ENCODE peak calls at places on chromosomes 13 and 19, in seven cellular contexts. One of them, this sample, is unnamed.

GRCh38 chr19:55253842-55254624 is 4.8 kb downstream of the PPP6R1 start:
- DNase-seq in NCI-H2029: peak; percentile 33
- DNase-seq in T-helper 2 cell: peak; percentile 42
- DNase-seq in head of caudate nucleus: no peak
- DNase-seq in RWPE1: no peak
- DNase-seq in HCT116: no peak
- DNase-seq in NCI-H1092 treated with DMSO at 0.1 percent for 48 hours: peak; percentile 11
- DNase-seq in this sample: peak; percentile 27

GRCh38 chr13:104204177-104204576 is 1138.0 kb upstream of the SLC10A2 start:
- DNase-seq in HCT116: no peak
- DNase-seq in NCI-H1092 treated with DMSO at 0.1 percent for 48 hours: no peak
- DNase-seq in NCI-H2029: no peak
- DNase-seq in RWPE1: no peak
- DNase-seq in T-helper 2 cell: no peak
- DNase-seq in head of caudate nucleus: no peak
- DNase-seq in this sample: no peak

GRCh38 chr19:31099470-31100190 is 249.6 kb downstream of the TSHZ3 start:
- DNase-seq in head of caudate nucleus: no peak
- DNase-seq in NCI-H1092 treated with DMSO at 0.1 percent for 48 hours: no peak
- DNase-seq in HCT116: no peak
- DNase-seq in NCI-H2029: no peak
- DNase-seq in T-helper 2 cell: no peak
- DNase-seq in RWPE1: no peak
- DNase-seq in this sample: no peak

GRCh38 chr13:23378009-23378632 is 55.4 kb downstream of the SACS start:
- DNase-seq in T-helper 2 cell: peak; percentile 18
- DNase-seq in head of caudate nucleus: no peak
- DNase-seq in HCT116: no peak
- DNase-seq in NCI-H1092 treated with DMSO at 0.1 percent for 48 hours: no peak
- DNase-seq in NCI-H2029: no peak
- DNase-seq in RWPE1: peak; percentile 89
- DNase-seq in this sample: peak; percentile 25

GRCh38 chr19:29491491-29491890 is 34.3 kb upstream of the VSTM2B start:
- DNase-seq in T-helper 2 cell: no peak
- DNase-seq in head of caudate nucleus: no peak
- DNase-seq in NCI-H1092 treated with DMSO at 0.1 percent for 48 hours: no peak
- DNase-seq in HCT116: no peak
- DNase-seq in NCI-H2029: no peak
- DNase-seq in RWPE1: no peak
- DNase-seq in this sample: no peak

GRCh38 chr13:109330941-109331340 is 455.4 kb downstream of the IRS2 start:
- DNase-seq in head of caudate nucleus: no peak
- DNase-seq in NCI-H1092 treated with DMSO at 0.1 percent for 48 hours: no peak
- DNase-seq in NCI-H2029: no peak
- DNase-seq in RWPE1: no peak
- DNase-seq in HCT116: no peak
- DNase-seq in T-helper 2 cell: no peak
- DNase-seq in this sample: no peak

GRCh38 chr13:50340566-50341287 is 325.5 kb downstream of the KCNRG start:
- DNase-seq in HCT116: no peak
- DNase-seq in head of caudate nucleus: no peak
- DNase-seq in RWPE1: no peak
- DNase-seq in NCI-H2029: no peak
- DNase-seq in NCI-H1092 treated with DMSO at 0.1 percent for 48 hours: no peak
- DNase-seq in T-helper 2 cell: no peak
- DNase-seq in this sample: no peak

GRCh38 chr13:64959276-64959675 is 2270.9 kb downstream of the PCDH9 start:
- DNase-seq in RWPE1: no peak
- DNase-seq in NCI-H1092 treated with DMSO at 0.1 percent for 48 hours: no peak
- DNase-seq in head of caudate nucleus: no peak
- DNase-seq in HCT116: no peak
- DNase-seq in NCI-H2029: no peak
- DNase-seq in T-helper 2 cell: no peak
- DNase-seq in this sample: no peak

GRCh38 chr13:80196756-80197155 is 144.2 kb downstream of the SPRY2 start:
- DNase-seq in NCI-H2029: no peak
- DNase-seq in head of caudate nucleus: no peak
- DNase-seq in NCI-H1092 treated with DMSO at 0.1 percent for 48 hours: no peak
- DNase-seq in T-helper 2 cell: no peak
- DNase-seq in HCT116: no peak
- DNase-seq in RWPE1: no peak
- DNase-seq in this sample: no peak

GRCh38 chr19:1065606-1066109 is 1.3 kb upstream of the ARHGAP45 start:
- DNase-seq in HCT116: peak; percentile 68
- DNase-seq in NCI-H1092 treated with DMSO at 0.1 percent for 48 hours: no peak
- DNase-seq in RWPE1: no peak
- DNase-seq in head of caudate nucleus: no peak
- DNase-seq in T-helper 2 cell: no peak
- DNase-seq in NCI-H2029: no peak
- DNase-seq in this sample: peak; percentile 81

GRCh38 chr19:50830266-50831025 is 2.9 kb downstream of the KLK15 start:
- DNase-seq in HCT116: no peak
- DNase-seq in NCI-H1092 treated with DMSO at 0.1 percent for 48 hours: no peak
- DNase-seq in RWPE1: no peak
- DNase-seq in T-helper 2 cell: no peak
- DNase-seq in NCI-H2029: no peak
- DNase-seq in head of caudate nucleus: no peak
- DNase-seq in this sample: no peak

GRCh38 chr19:1019616-1019961 is 1.3 kb downstream of the TMEM259 start:
- DNase-seq in NCI-H1092 treated with DMSO at 0.1 percent for 48 hours: no peak
- DNase-seq in HCT116: no peak
- DNase-seq in RWPE1: no peak
- DNase-seq in NCI-H2029: no peak
- DNase-seq in head of caudate nucleus: no peak
- DNase-seq in T-helper 2 cell: no peak
- DNase-seq in this sample: no peak

GRCh38 chr19:18504886-18505610 is 16.8 kb downstream of the ELL start:
- DNase-seq in HCT116: no peak
- DNase-seq in head of caudate nucleus: no peak
- DNase-seq in NCI-H2029: no peak
- DNase-seq in RWPE1: no peak
- DNase-seq in T-helper 2 cell: no peak
- DNase-seq in NCI-H1092 treated with DMSO at 0.1 percent for 48 hours: no peak
- DNase-seq in this sample: peak; percentile 57

GRCh38 chr13:104315606-104316005 is 1249.4 kb upstream of the SLC10A2 start:
- DNase-seq in NCI-H1092 treated with DMSO at 0.1 percent for 48 hours: no peak
- DNase-seq in HCT116: peak; percentile 3
- DNase-seq in RWPE1: peak; percentile 53
- DNase-seq in head of caudate nucleus: no peak
- DNase-seq in T-helper 2 cell: no peak
- DNase-seq in NCI-H2029: no peak
- DNase-seq in this sample: no peak

GRCh38 chr13:26255717-26256277 is 1.9 kb downstream of the CDK8 start:
- DNase-seq in head of caudate nucleus: no peak
- DNase-seq in T-helper 2 cell: no peak
- DNase-seq in HCT116: no peak
- DNase-seq in NCI-H1092 treated with DMSO at 0.1 percent for 48 hours: peak; percentile 47
- DNase-seq in RWPE1: peak; percentile 15
- DNase-seq in NCI-H2029: no peak
- DNase-seq in this sample: no peak

GRCh38 chr19:3129112-3129511 is 6.7 kb upstream of the GNA15 start:
- DNase-seq in T-helper 2 cell: no peak
- DNase-seq in RWPE1: no peak
- DNase-seq in NCI-H2029: no peak
- DNase-seq in NCI-H1092 treated with DMSO at 0.1 percent for 48 hours: peak; percentile 37
- DNase-seq in HCT116: peak; percentile 48
- DNase-seq in head of caudate nucleus: no peak
- DNase-seq in this sample: peak; percentile 41

GRCh38 chr13:86974251-86974994 is 696.7 kb upstream of the SLITRK5 start:
- DNase-seq in head of caudate nucleus: no peak
- DNase-seq in NCI-H2029: no peak
- DNase-seq in HCT116: no peak
- DNase-seq in T-helper 2 cell: no peak
- DNase-seq in NCI-H1092 treated with DMSO at 0.1 percent for 48 hours: no peak
- DNase-seq in RWPE1: no peak
- DNase-seq in this sample: no peak

GRCh38 chr19:6241056-6241455 is 38.7 kb downstream of the MLLT1 start:
- DNase-seq in T-helper 2 cell: no peak
- DNase-seq in HCT116: no peak
- DNase-seq in NCI-H1092 treated with DMSO at 0.1 percent for 48 hours: no peak
- DNase-seq in head of caudate nucleus: no peak
- DNase-seq in RWPE1: no peak
- DNase-seq in NCI-H2029: no peak
- DNase-seq in this sample: no peak

GRCh38 chr19:12610540-12611360 is at the start of the genes ZNF490 and ZNF791:
- DNase-seq in T-helper 2 cell: peak; percentile 94
- DNase-seq in RWPE1: peak; percentile 99
- DNase-seq in HCT116: peak; percentile 96
- DNase-seq in NCI-H2029: peak; percentile 96
- DNase-seq in NCI-H1092 treated with DMSO at 0.1 percent for 48 hours: peak; percentile 97
- DNase-seq in head of caudate nucleus: peak; percentile 98
- DNase-seq in this sample: peak; percentile 99

GRCh38 chr13:59111711-59112110 is 1052.0 kb downstream of the DIAPH3 start:
- DNase-seq in T-helper 2 cell: no peak
- DNase-seq in NCI-H2029: no peak
- DNase-seq in NCI-H1092 treated with DMSO at 0.1 percent for 48 hours: no peak
- DNase-seq in RWPE1: no peak
- DNase-seq in HCT116: no peak
- DNase-seq in head of caudate nucleus: no peak
- DNase-seq in this sample: no peak

GRCh38 chr13:48977973-48978372 is 2.3 kb downstream of the FNDC3A start:
- DNase-seq in head of caudate nucleus: no peak
- DNase-seq in HCT116: no peak
- DNase-seq in RWPE1: peak; percentile 22
- DNase-seq in NCI-H1092 treated with DMSO at 0.1 percent for 48 hours: no peak
- DNase-seq in T-helper 2 cell: no peak
- DNase-seq in NCI-H2029: no peak
- DNase-seq in this sample: no peak

GRCh38 chr13:100461309-100462035 is 127.1 kb downstream of the GGACT start:
- DNase-seq in NCI-H2029: no peak
- DNase-seq in NCI-H1092 treated with DMSO at 0.1 percent for 48 hours: peak; percentile 94
- DNase-seq in HCT116: no peak
- DNase-seq in T-helper 2 cell: no peak
- DNase-seq in head of caudate nucleus: no peak
- DNase-seq in RWPE1: no peak
- DNase-seq in this sample: no peak

GRCh38 chr13:100880166-100880565 is 205.6 kb upstream of the TMTC4 start:
- DNase-seq in NCI-H1092 treated with DMSO at 0.1 percent for 48 hours: no peak
- DNase-seq in RWPE1: no peak
- DNase-seq in T-helper 2 cell: no peak
- DNase-seq in head of caudate nucleus: no peak
- DNase-seq in HCT116: no peak
- DNase-seq in NCI-H2029: no peak
- DNase-seq in this sample: no peak

GRCh38 chr19:16608290-16608704 is 19.7 kb downstream of the MED26 start:
- DNase-seq in T-helper 2 cell: no peak
- DNase-seq in NCI-H1092 treated with DMSO at 0.1 percent for 48 hours: no peak
- DNase-seq in HCT116: no peak
- DNase-seq in RWPE1: peak; percentile 27
- DNase-seq in head of caudate nucleus: no peak
- DNase-seq in NCI-H2029: no peak
- DNase-seq in this sample: peak; percentile 26

GRCh38 chr13:110639935-110640334 is 24.6 kb downstream of the NAXD start:
- DNase-seq in RWPE1: no peak
- DNase-seq in head of caudate nucleus: no peak
- DNase-seq in NCI-H2029: no peak
- DNase-seq in HCT116: no peak
- DNase-seq in NCI-H1092 treated with DMSO at 0.1 percent for 48 hours: no peak
- DNase-seq in T-helper 2 cell: no peak
- DNase-seq in this sample: no peak